ENCODE peak calls at places on chromosomes 6 and 20, in eight cellular contexts. W is stimulated activated CD4-positive, alpha-beta T cell treated with anti-CD3 and anti-CD28 coated beads, Interleukin-1b, Interleukin-23, amount 100 ng/mL, for 1 hour; H is A549; T is memory B cell; X is GF-D8; D is foreskin melanocyte; N is GM20000; P is mesothelial cell of epicardium. E is an unnamed sample.

GRCh38 chr6:107869871-107870270 is 45.8 kb upstream of the SCML4 start:
- DNase-seq in W (no peak), H (no peak), T (no peak), X (no peak), D (no peak), N (no peak), P (no peak), E (no peak)

GRCh38 chr20:31907046-31907445 is 36.6 kb downstream of the TTLL9 start:
- DNase-seq in W (no peak), H (no peak), T (no peak), X (no peak), D (no peak), N (no peak), P (no peak), E (no peak)

GRCh38 chr20:3250091-3250504 is 11.1 kb upstream of the SLC4A11 start:
- DNase-seq in W (no peak), H (peak; percentile 77), T (no peak), X (no peak), D (no peak), N (peak; percentile 38), P (no peak), E (no peak)

GRCh38 chr20:61959301-61959700 is 106.4 kb downstream of the TAF4 start:
- DNase-seq in W (no peak), H (peak; percentile 31), T (no peak), X (no peak), D (no peak), N (no peak), P (no peak), E (peak; percentile 2)

GRCh38 chr6:149846321-149846720 is 17.8 kb downstream of the LRP11 start:
- DNase-seq in W (no peak), H (no peak), T (no peak), X (no peak), D (no peak), N (no peak), P (no peak), E (peak; percentile 76)

GRCh38 chr6:29516108-29516507 is 28.4 kb upstream of the MAS1L start:
- DNase-seq in W (no peak), H (no peak), T (no peak), X (no peak), D (peak; percentile 5), N (no peak), P (no peak), E (peak; percentile 63)

GRCh38 chr6:25558155-25558817 is 93.7 kb upstream of the SCGN start:
- DNase-seq in W (no peak), H (no peak), T (no peak), X (no peak), D (no peak), N (no peak), P (no peak), E (no peak)

GRCh38 chr6:72950114-72950860 is 275.0 kb downstream of the KHDC1L start:
- DNase-seq in W (no peak), H (peak; percentile 31), T (no peak), X (no peak), D (no peak), N (no peak), P (no peak), E (peak; percentile 86)

GRCh38 chr6:6780231-6780630 is 191.7 kb downstream of the LY86 start:
- DNase-seq in W (no peak), H (no peak), T (no peak), X (no peak), D (no peak), N (no peak), P (no peak), E (no peak)

GRCh38 chr6:155284775-155285174 is 21.0 kb downstream of the CLDN20 start:
- DNase-seq in W (no peak), H (no peak), T (no peak), X (no peak), D (no peak), N (no peak), P (no peak), E (no peak)

GRCh38 chr6:170262481-170263088 is 28.3 kb downstream of the DLL1 start:
- DNase-seq in W (no peak), H (no peak), T (no peak), X (no peak), D (peak; percentile 16), N (no peak), P (no peak), E (no peak)

GRCh38 chr20:34538671-34539123 is 19.8 kb upstream of the MAP1LC3A start:
- DNase-seq in W (peak; percentile 33), H (no peak), T (peak; percentile 68), X (no peak), D (no peak), N (peak; percentile 64), P (no peak), E (no peak)

GRCh38 chr6:40054602-40055001 is 120.3 kb upstream of the MOCS1 start:
- DNase-seq in W (no peak), H (no peak), T (no peak), X (no peak), D (no peak), N (no peak), P (no peak), E (no peak)

GRCh38 chr20:37943501-37944455 is 40.9 kb downstream of the VSTM2L start:
- DNase-seq in W (no peak), H (no peak), T (no peak), X (no peak), D (no peak), N (no peak), P (no peak), E (no peak)

GRCh38 chr20:49853640-49854039 is 41.0 kb downstream of the SLC9A8 start:
- DNase-seq in W (no peak), H (no peak), T (no peak), X (no peak), D (no peak), N (no peak), P (no peak), E (peak; percentile 84)

GRCh38 chr6:104161960-104162669 is 697.6 kb downstream of the HACE1 start:
- DNase-seq in W (no peak), H (no peak), T (no peak), X (no peak), D (no peak), N (no peak), P (no peak), E (no peak)

GRCh38 chr6:90492798-90493197 is 94.1 kb downstream of the MAP3K7 start:
- DNase-seq in W (no peak), H (no peak), T (no peak), X (no peak), D (no peak), N (no peak), P (no peak), E (no peak)

GRCh38 chr6:73566954-73567591 is 46.2 kb upstream of the EEF1A1 start:
- DNase-seq in W (no peak), H (peak; percentile 74), T (no peak), X (peak; percentile 38), D (no peak), N (no peak), P (no peak), E (peak; percentile 66)

GRCh38 chr20:50488236-50488806 is 21.9 kb upstream of the PTPN1 start:
- DNase-seq in W (no peak), H (no peak), T (no peak), X (no peak), D (no peak), N (no peak), P (no peak), E (no peak)

GRCh38 chr6:137749595-137750215 is 117.4 kb upstream of the TNFAIP3 start:
- DNase-seq in W (no peak), H (no peak), T (no peak), X (no peak), D (no peak), N (no peak), P (no peak), E (no peak)

GRCh38 chr6:18154507-18155272 is at the start of gene TPMT:
- DNase-seq in W (no peak), H (peak; percentile 62), T (no peak), X (no peak), D (no peak), N (no peak), P (peak; percentile 97), E (no peak)

E was measured in RCC 7860.